ENCODE peak calls at places on chromosomes 4 and X, in four cellular contexts. One of them, this sample, is unnamed.

GRCh38 chr4:56907009-56907408 is 691 bp upstream of the REST start:
- DNase-seq in HCT116: no peak
- DNase-seq in GM23338: peak; percentile 48
- DNase-seq in GM12878: no peak
- DNase-seq in this sample: no peak

GRCh38 chr4:111755571-111755970 is 389.7 kb upstream of the FAM241A start:
- DNase-seq in GM23338: no peak
- DNase-seq in HCT116: no peak
- DNase-seq in GM12878: no peak
- DNase-seq in this sample: no peak

GRCh38 chr4:64539234-64539849 is 130.1 kb upstream of the TECRL start:
- DNase-seq in GM12878: peak; percentile 13
- DNase-seq in HCT116: peak; percentile 16
- DNase-seq in GM23338: peak; percentile 78
- DNase-seq in this sample: peak; percentile 64

GRCh38 chr4:7327341-7327885 is 107.3 kb downstream of the PSAPL1 start:
- DNase-seq in HCT116: no peak
- DNase-seq in GM23338: no peak
- DNase-seq in GM12878: no peak
- DNase-seq in this sample: no peak

GRCh38 chrX:108198420-108198819 is 106.8 kb downstream of the ATG4A start:
- DNase-seq in GM12878: no peak
- DNase-seq in HCT116: no peak
- DNase-seq in GM23338: no peak
- DNase-seq in this sample: no peak

GRCh38 chrX:70087857-70088256 is 25.6 kb downstream of the OTUD6A start:
- DNase-seq in GM12878: no peak
- DNase-seq in HCT116: no peak
- DNase-seq in GM23338: no peak
- DNase-seq in this sample: no peak

GRCh38 chrX:68784816-68785215 is 44.0 kb upstream of the EFNB1 start:
- DNase-seq in HCT116: no peak
- DNase-seq in GM23338: no peak
- DNase-seq in GM12878: no peak
- DNase-seq in this sample: no peak

GRCh38 chr4:139099366-139099982 is 77.5 kb downstream of the ELF2 start:
- DNase-seq in HCT116: peak; percentile 84
- DNase-seq in GM23338: peak; percentile 94
- DNase-seq in GM12878: peak; percentile 45
- DNase-seq in this sample: peak; percentile 71

GRCh38 chrX:69074726-69075125 is 90.5 kb downstream of the PJA1 start:
- DNase-seq in HCT116: no peak
- DNase-seq in GM12878: no peak
- DNase-seq in GM23338: no peak
- DNase-seq in this sample: no peak

GRCh38 chr4:26075588-26075987 is 161.6 kb downstream of the SMIM20 start:
- DNase-seq in HCT116: no peak
- DNase-seq in GM23338: no peak
- DNase-seq in GM12878: no peak
- DNase-seq in this sample: no peak

GRCh38 chr4:71241467-71242401 is 97.1 kb upstream of the SLC4A4 start:
- DNase-seq in GM12878: no peak
- DNase-seq in HCT116: no peak
- DNase-seq in GM23338: no peak
- DNase-seq in this sample: peak; percentile 10

GRCh38 chr4:25160714-25161598 is 707 bp upstream of the SEPSECS start:
- DNase-seq in GM12878: no peak
- DNase-seq in HCT116: no peak
- DNase-seq in GM23338: no peak
- DNase-seq in this sample: no peak

GRCh38 chrX:72031634-72032033 is 100.1 kb downstream of the RTL5 start:
- DNase-seq in GM12878: no peak
- DNase-seq in HCT116: no peak
- DNase-seq in GM23338: no peak
- DNase-seq in this sample: no peak

GRCh38 chr4:83644677-83645639 is 109.0 kb downstream of the GPAT3 start:
- DNase-seq in HCT116: peak; percentile 57
- DNase-seq in GM23338: peak; percentile 78
- DNase-seq in GM12878: peak; percentile 28
- DNase-seq in this sample: peak; percentile 92

GRCh38 chr4:2367626-2368025 is 50.8 kb downstream of the ZFYVE28 start:
- DNase-seq in HCT116: no peak
- DNase-seq in GM12878: no peak
- DNase-seq in GM23338: no peak
- DNase-seq in this sample: no peak

GRCh38 chr4:39407584-39407885 is 805 bp downstream of the KLB start:
- DNase-seq in GM12878: no peak
- DNase-seq in GM23338: no peak
- DNase-seq in HCT116: no peak
- DNase-seq in this sample: no peak

GRCh38 chr4:1155314-1155713 is 17.1 kb downstream of the SPON2 start:
- DNase-seq in HCT116: no peak
- DNase-seq in GM23338: no peak
- DNase-seq in GM12878: no peak
- DNase-seq in this sample: no peak

GRCh38 chr4:30866907-30867306 is 146.7 kb downstream of the PCDH7 start:
- DNase-seq in HCT116: no peak
- DNase-seq in GM23338: no peak
- DNase-seq in GM12878: no peak
- DNase-seq in this sample: no peak

GRCh38 chr4:10417720-10418119 is 39.5 kb downstream of the ZNF518B start:
- DNase-seq in GM12878: no peak
- DNase-seq in GM23338: no peak
- DNase-seq in HCT116: no peak
- DNase-seq in this sample: no peak

GRCh38 chr4:77636902-77637301 is 31.3 kb downstream of the CXCL13 start:
- DNase-seq in GM23338: no peak
- DNase-seq in HCT116: peak; percentile 7
- DNase-seq in GM12878: no peak
- DNase-seq in this sample: no peak

GRCh38 chr4:113614414-113614813 is 147.1 kb downstream of the CAMK2D start:
- DNase-seq in HCT116: no peak
- DNase-seq in GM12878: no peak
- DNase-seq in GM23338: no peak
- DNase-seq in this sample: no peak

GRCh38 chrX:97563531-97564133 is 679.9 kb downstream of the RPA4 start:
- DNase-seq in GM23338: no peak
- DNase-seq in HCT116: no peak
- DNase-seq in GM12878: peak; percentile 66
- DNase-seq in this sample: no peak

GRCh38 chr4:155569960-155570515 is 96.6 kb upstream of the GUCY1A1 start:
- DNase-seq in GM12878: no peak
- DNase-seq in GM23338: no peak
- DNase-seq in HCT116: no peak
- DNase-seq in this sample: no peak

GRCh38 chr4:98938386-98938785 is 9.5 kb upstream of the EIF4E start:
- DNase-seq in GM23338: no peak
- DNase-seq in HCT116: no peak
- DNase-seq in GM12878: no peak
- DNase-seq in this sample: no peak

GRCh38 chr4:90951037-90951436 is 823.8 kb downstream of the CCSER1 start:
- DNase-seq in GM12878: no peak
- DNase-seq in GM23338: peak; percentile 7
- DNase-seq in HCT116: peak; percentile 66
- DNase-seq in this sample: no peak

GRCh38 chr4:37891221-37892159 is 606 bp downstream of the TBC1D1 start:
- DNase-seq in GM12878: peak; percentile 79
- DNase-seq in GM23338: peak; percentile 75
- DNase-seq in HCT116: no peak
- DNase-seq in this sample: no peak

GRCh38 chr4:41611881-41612871 is 74.2 kb downstream of the LIMCH1 start:
- DNase-seq in HCT116: no peak
- DNase-seq in GM12878: no peak
- DNase-seq in GM23338: peak; percentile 68
- DNase-seq in this sample: no peak

GRCh38 chrX:124347242-124347641 is 879 bp downstream of the SH2D1A start:
- DNase-seq in GM12878: no peak
- DNase-seq in HCT116: no peak
- DNase-seq in GM23338: no peak
- DNase-seq in this sample: no peak

GRCh38 chr4:128385683-128386304 is 98.2 kb upstream of the PGRMC2 start:
- DNase-seq in GM23338: peak; percentile 54
- DNase-seq in HCT116: no peak
- DNase-seq in GM12878: no peak
- DNase-seq in this sample: no peak

GRCh38 chr4:152408514-152409327 is 127.2 kb downstream of the FBXW7 start:
- DNase-seq in GM12878: no peak
- DNase-seq in GM23338: peak; percentile 83
- DNase-seq in HCT116: peak; percentile 15
- DNase-seq in this sample: no peak

GRCh38 chrX:114581528-114582263 is 2.2 kb upstream of the HTR2C start:
- DNase-seq in HCT116: no peak
- DNase-seq in GM23338: peak; percentile 57
- DNase-seq in GM12878: no peak
- DNase-seq in this sample: no peak

GRCh38 chr4:83282049-83282535 is 2.5 kb downstream of the COQ2 start:
- DNase-seq in GM23338: peak; percentile 64
- DNase-seq in GM12878: no peak
- DNase-seq in HCT116: peak; percentile 58
- DNase-seq in this sample: peak; percentile 51

GRCh38 chr4:4685810-4686209 is 144.0 kb upstream of the STX18 start:
- DNase-seq in GM23338: no peak
- DNase-seq in GM12878: no peak
- DNase-seq in HCT116: no peak
- DNase-seq in this sample: no peak

GRCh38 chrX:129577473-129577872 is 37.4 kb downstream of the OCRL start:
- DNase-seq in HCT116: no peak
- DNase-seq in GM23338: no peak
- DNase-seq in GM12878: no peak
- DNase-seq in this sample: no peak

GRCh38 chr4:26388671-26389070 is 67.9 kb downstream of the RBPJ start:
- DNase-seq in HCT116: no peak
- DNase-seq in GM23338: no peak
- DNase-seq in GM12878: no peak
- DNase-seq in this sample: no peak

GRCh38 chrX:115939070-115939469 is 231.5 kb upstream of the AGTR2 start:
- DNase-seq in GM12878: peak; percentile 33
- DNase-seq in HCT116: no peak
- DNase-seq in GM23338: no peak
- DNase-seq in this sample: no peak

DNA sequence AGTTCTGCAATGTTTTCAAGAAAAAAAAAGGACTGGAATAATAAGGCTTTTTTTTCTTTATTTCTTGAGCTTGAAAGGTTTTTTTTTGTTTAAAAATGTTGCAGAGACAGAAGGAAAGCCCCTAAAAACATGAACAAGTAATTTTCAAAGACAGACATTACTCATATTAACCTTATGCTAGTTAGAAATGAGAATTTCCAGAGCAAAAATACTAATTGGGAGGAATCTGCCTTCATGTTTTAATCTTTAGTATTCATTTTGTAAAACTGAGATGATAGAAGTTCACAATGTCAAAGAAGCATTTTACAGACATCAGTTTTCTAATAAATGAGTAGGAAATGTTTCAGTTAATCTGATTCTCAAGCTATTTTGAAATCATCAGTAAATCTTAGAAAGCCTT is 1805.3 kb downstream of the PCDH7 start:
- DNase-seq in GM23338: no peak
- DNase-seq in HCT116: no peak
- DNase-seq in GM12878: no peak
- DNase-seq in this sample: no peak
- TF ChIP-seq POLR2AphosphoS5 in GM23338: no peak
- TF ChIP-seq POLR2AphosphoS5 in HCT116: no peak
- TF ChIP-seq POLR2AphosphoS5 in GM12878: no peak
- TF ChIP-seq POLR2AphosphoS5 in this sample: no peak

GRCh38 chrX:119989905-119990408 is 46.4 kb upstream of the NKAP start:
- DNase-seq in GM12878: no peak
- DNase-seq in GM23338: peak; percentile 22
- DNase-seq in HCT116: no peak
- DNase-seq in this sample: no peak

GRCh38 chrX:119986203-119986602 is 42.7 kb upstream of the NKAP start:
- DNase-seq in GM12878: no peak
- DNase-seq in HCT116: no peak
- DNase-seq in GM23338: no peak
- DNase-seq in this sample: no peak

GRCh38 chrX:119990995-119991787 is 47.6 kb upstream of the NKAP start:
- DNase-seq in HCT116: no peak
- DNase-seq in GM23338: peak; percentile 47
- DNase-seq in GM12878: no peak
- DNase-seq in this sample: no peak

GRCh38 chrX:119996069-119996468 is 52.5 kb upstream of the NKAP start:
- DNase-seq in HCT116: no peak
- DNase-seq in GM23338: no peak
- DNase-seq in GM12878: no peak
- DNase-seq in this sample: no peak

DNA sequence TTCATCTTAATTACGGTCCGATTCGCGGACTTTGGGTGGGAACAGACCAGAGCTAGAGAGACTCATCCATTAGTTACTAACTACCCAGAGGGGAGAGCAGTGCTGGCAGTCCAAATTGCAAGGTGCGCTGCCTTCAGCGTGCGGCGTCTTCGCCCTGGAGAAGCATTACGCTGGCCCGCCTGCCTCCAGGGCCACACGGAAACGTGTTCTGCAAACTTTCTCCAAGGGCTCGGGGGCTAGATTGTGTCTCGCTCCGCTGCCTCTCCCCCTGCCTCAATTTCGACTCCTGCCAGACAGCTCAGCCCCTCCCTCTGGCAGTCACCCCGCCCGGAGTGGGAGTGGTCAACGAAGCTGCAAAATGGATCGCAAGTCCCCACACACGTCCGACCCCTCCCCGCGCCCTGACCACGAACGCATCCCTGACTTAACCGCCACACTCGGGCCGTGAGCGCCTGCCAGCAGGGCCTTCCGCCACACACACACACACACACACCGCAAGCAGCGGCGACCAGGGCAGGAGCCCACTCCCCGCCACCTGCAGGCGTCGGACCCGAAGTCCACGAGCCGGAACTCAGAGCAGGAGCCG is 47.0 kb upstream of the NKAP start:
- DNase-seq in GM12878: no peak
- DNase-seq in GM23338: no peak
- DNase-seq in HCT116: no peak
- DNase-seq in this sample: no peak
- TF ChIP-seq EZH2 in GM12878: no peak
- TF ChIP-seq EZH2 in GM23338: no peak
- TF ChIP-seq EZH2 in HCT116: no peak
- TF ChIP-seq EZH2 in this sample: no peak

GRCh38 chr4:133390198-133390855 is 241.2 kb downstream of the PCDH10 start:
- DNase-seq in HCT116: no peak
- DNase-seq in GM23338: no peak
- DNase-seq in GM12878: no peak
- DNase-seq in this sample: no peak
- H3K27ac ChIP-seq in HCT116: peak overlapping the region; percentile 25
- H3K27ac ChIP-seq in GM23338: no peak overlapping the region
- H3K27ac ChIP-seq in GM12878: no peak overlapping the region
- H3K27ac ChIP-seq in this sample: no peak overlapping the region

DNA sequence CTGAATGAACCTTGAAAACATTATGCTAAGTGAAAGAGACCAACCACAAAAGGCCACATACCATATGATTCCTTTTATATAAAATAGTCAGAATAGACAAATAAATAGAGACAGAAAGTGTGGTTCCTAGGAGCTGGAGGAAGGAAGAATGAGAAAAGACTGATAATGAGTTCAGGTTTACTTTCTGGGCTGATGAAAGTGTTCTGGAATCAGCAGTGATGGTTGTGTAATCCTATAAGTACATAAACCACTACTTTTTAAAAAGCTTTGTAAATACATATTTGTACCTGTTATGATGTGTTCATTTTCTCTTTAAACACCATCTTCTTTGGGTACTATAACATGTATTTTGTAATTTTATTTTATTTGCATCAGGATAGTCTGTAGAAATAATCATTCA is 20.6 kb downstream of the PIR start:
- DNase-seq in GM12878: no peak
- DNase-seq in GM23338: no peak
- DNase-seq in HCT116: no peak
- DNase-seq in this sample: no peak
- TF ChIP-seq POLR2AphosphoS5 in GM12878: no peak
- TF ChIP-seq POLR2AphosphoS5 in GM23338: no peak
- TF ChIP-seq POLR2AphosphoS5 in HCT116: no peak
- TF ChIP-seq POLR2AphosphoS5 in this sample: no peak

This sample was measured in SK-N-MC.